ENCODE peak calls at places on chromosomes 7 and 10, in ten cellular contexts. Z is activated CD8-positive, alpha-beta memory T cell treated with anti-CD3 and anti-CD28 coated beads for 24 hours; S is GM13977; V is iris pigment epithelial cell; D is HT1080; R is retina; X is EL; N is T1000; M is stimulated activated naive CD8-positive, alpha-beta T cell treated with anti-CD3 and anti-CD28 coated beads, Interleukin-15, Interleukin-2, amounts not matched to agents 100 U/mL and 50 U/mL, for 24 hours; E is fibroblast of pulmonary artery. K is an unnamed sample.

GRCh38 chr7:111025013-111025412 is 65.9 kb upstream of the LRRN3 start:
- DNase-seq in Z (no peak), S (no peak), V (no peak), D (no peak), R (no peak), X (no peak), N (no peak), M (no peak), E (no peak), K (no peak)

GRCh38 chr7:135508853-135509588 is 881 bp downstream of the CNOT4 start:
- DNase-seq in Z (peak; percentile 67), S (peak; percentile 44), V (peak; percentile 40), D (peak; percentile 43), R (peak; percentile 73), X (peak; percentile 51), N (no peak), M (peak; percentile 33), E (peak; percentile 29), K (no peak)

GRCh38 chr10:86819567-86819966 is 63.1 kb downstream of the BMPR1A start:
- DNase-seq in Z (no peak), S (no peak), V (peak; percentile 8), D (no peak), R (no peak), X (peak; percentile 22), N (no peak), M (no peak), E (no peak), K (no peak)

GRCh38 chr7:150977382-150978135 is 562 bp downstream of the KCNH2 start:
- DNase-seq in Z (no peak), S (no peak), V (no peak), D (no peak), R (no peak), X (no peak), N (no peak), M (no peak), E (no peak), K (no peak)

GRCh38 chr10:103281753-103282152 is 4.8 kb downstream of the INA start:
- DNase-seq in Z (no peak), S (no peak), V (peak; percentile 35), D (peak; percentile 17), R (peak; percentile 88), X (peak; percentile 19), N (no peak), M (no peak), E (no peak), K (no peak)

GRCh38 chr7:148230341-148230740 is 360.2 kb upstream of the C7orf33 start:
- DNase-seq in Z (no peak), S (no peak), V (no peak), D (no peak), R (peak; percentile 39), X (no peak), N (no peak), M (no peak), E (no peak), K (no peak)

GRCh38 chr7:98613601-98614425 is 3.3 kb upstream of the NPTX2 start:
- DNase-seq in Z (no peak), S (no peak), V (peak; percentile 20), D (no peak), R (peak; percentile 48), X (peak; percentile 5), N (no peak), M (no peak), E (peak; percentile 43), K (no peak)

GRCh38 chr7:106424476-106425016 is 139.8 kb upstream of the NAMPT start:
- DNase-seq in Z (no peak), S (no peak), V (no peak), D (no peak), R (no peak), X (no peak), N (no peak), M (no peak), E (no peak), K (no peak)

GRCh38 chr7:158264881-158265742 is 322.5 kb downstream of the PTPRN2 start:
- DNase-seq in Z (no peak), S (no peak), V (no peak), D (no peak), R (no peak), X (no peak), N (no peak), M (no peak), E (no peak), K (peak; percentile 93)

GRCh38 chr7:33816106-33816505 is 89.2 kb upstream of the BMPER start:
- DNase-seq in Z (no peak), S (no peak), V (no peak), D (no peak), R (no peak), X (no peak), N (no peak), M (no peak), E (no peak), K (no peak)

GRCh38 chr7:105202561-105203130 is 186.1 kb downstream of the SRPK2 start:
- DNase-seq in Z (no peak), S (no peak), V (peak; percentile 61), D (no peak), R (no peak), X (no peak), N (no peak), M (no peak), E (no peak), K (no peak)

GRCh38 chr10:118668228-118668952 is 72.9 kb upstream of the PRLHR start:
- DNase-seq in Z (no peak), S (no peak), V (no peak), D (no peak), R (no peak), X (no peak), N (no peak), M (no peak), E (no peak), K (no peak)

GRCh38 chr10:116752563-116752962 is 10.2 kb upstream of the HSPA12A start:
- DNase-seq in Z (no peak), S (no peak), V (peak; percentile 34), D (no peak), R (no peak), X (no peak), N (no peak), M (no peak), E (no peak), K (no peak)

GRCh38 chr10:52191049-52191448 is 123.0 kb upstream of the DKK1 start:
- DNase-seq in Z (no peak), S (no peak), V (no peak), D (no peak), R (no peak), X (no peak), N (no peak), M (no peak), E (no peak), K (no peak)

GRCh38 chr10:112435013-112435619 is 11.6 kb downstream of the ZDHHC6 start:
- DNase-seq in Z (no peak), S (no peak), V (peak; percentile 51), D (peak; percentile 17), R (no peak), X (peak; percentile 29), N (no peak), M (no peak), E (peak; percentile 74), K (no peak)

GRCh38 chr7:73387221-73387828 is 46.3 kb upstream of the FZD9 start:
- DNase-seq in Z (no peak), S (no peak), V (no peak), D (no peak), R (no peak), X (no peak), N (no peak), M (no peak), E (no peak), K (no peak)

GRCh38 chr7:69605070-69605469 is 6.8 kb downstream of the AUTS2 start:
- DNase-seq in Z (no peak), S (no peak), V (no peak), D (no peak), R (peak; percentile 14), X (no peak), N (no peak), M (no peak), E (no peak), K (no peak)

GRCh38 chr10:33027088-33027487 is 69.1 kb upstream of the ITGB1 start:
- DNase-seq in Z (no peak), S (no peak), V (no peak), D (no peak), R (no peak), X (no peak), N (no peak), M (no peak), E (no peak), K (no peak)

GRCh38 chr7:50848203-50848602 is 65.5 kb upstream of the GRB10 start:
- DNase-seq in Z (no peak), S (no peak), V (no peak), D (no peak), R (no peak), X (no peak), N (no peak), M (no peak), E (no peak), K (no peak)

GRCh38 chr7:23276381-23276780 is 22.8 kb upstream of the MALSU1 start:
- DNase-seq in Z (no peak), S (no peak), V (no peak), D (no peak), R (no peak), X (peak; percentile 13), N (no peak), M (no peak), E (peak; percentile 14), K (no peak)

GRCh38 chr7:70132802-70133201 is 534.5 kb downstream of the AUTS2 start:
- DNase-seq in Z (no peak), S (no peak), V (no peak), D (no peak), R (no peak), X (no peak), N (no peak), M (no peak), E (no peak), K (no peak)

GRCh38 chr10:131560166-131560565 is 248.6 kb upstream of the TCERG1L start:
- DNase-seq in Z (peak; percentile 21), S (no peak), V (no peak), D (no peak), R (no peak), X (no peak), N (no peak), M (no peak), E (no peak), K (no peak)

GRCh38 chr10:117804470-117805011 is 242.2 kb downstream of the RAB11FIP2 start:
- DNase-seq in Z (no peak), S (no peak), V (no peak), D (no peak), R (peak; percentile 82), X (no peak), N (no peak), M (no peak), E (no peak), K (no peak)

GRCh38 chr10:76647276-76647675 is 990.3 kb downstream of the KCNMA1 start:
- DNase-seq in Z (no peak), S (no peak), V (peak; percentile 12), D (peak; percentile 24), R (no peak), X (peak; percentile 69), N (no peak), M (no peak), E (peak; percentile 1), K (no peak)

GRCh38 chr7:2032876-2033407 is 199.8 kb downstream of the MAD1L1 start:
- DNase-seq in Z (no peak), S (no peak), V (no peak), D (no peak), R (no peak), X (no peak), N (no peak), M (no peak), E (no peak), K (no peak)

GRCh38 chr10:98055875-98056516 is 25.6 kb upstream of the CRTAC1 start:
- DNase-seq in Z (no peak), S (peak; percentile 39), V (peak; percentile 7), D (peak; percentile 10), R (no peak), X (no peak), N (no peak), M (peak; percentile 43), E (peak; percentile 32), K (no peak)

GRCh38 chr7:91164948-91165845 is 99.0 kb upstream of the FZD1 start:
- DNase-seq in Z (no peak), S (peak; percentile 44), V (peak; percentile 92), D (peak; percentile 59), R (no peak), X (peak; percentile 86), N (no peak), M (no peak), E (peak; percentile 52), K (no peak)

GRCh38 chr10:119786117-119786769 is 60.4 kb downstream of the INPP5F start:
- DNase-seq in Z (no peak), S (no peak), V (peak; percentile 69), D (peak; percentile 52), R (no peak), X (no peak), N (no peak), M (no peak), E (peak; percentile 83), K (no peak)

K was measured in chondrocyte.